ENCODE peak calls at places on chromosome 21, in eight cellular contexts. X, F, B, R, L, I, C and D are unnamed samples.

GRCh38 chr21:36727886-36728285 is 29.0 kb downstream of the SIM2 start:
- DNase-seq in B (no peak), F (no peak), R (peak; percentile 21), X (no peak), L (no peak), I (no peak), C (no peak), D (peak; percentile 54)

GRCh38 chr21:36388835-36389234 is 3.6 kb downstream of the CHAF1B start:
- DNase-seq in B (no peak), X (no peak), I (no peak), R (no peak), C (no peak), L (peak; percentile 89), F (no peak), D (no peak)

GRCh38 chr21:42834730-42835191 is 44.6 kb downstream of the WDR4 start:
- DNase-seq in L (no peak), B (no peak), X (no peak), R (peak; percentile 3), C (no peak), F (no peak), I (no peak), D (peak; percentile 55)

GRCh38 chr21:37710555-37711293 is 205.5 kb downstream of the KCNJ6 start:
- DNase-seq in L (no peak), C (no peak), X (no peak), R (no peak), F (no peak), I (no peak), B (no peak), D (no peak)

GRCh38 chr21:26732442-26733221 is 112.6 kb downstream of the ADAMTS1 start:
- DNase-seq in X (no peak), I (peak; percentile 49), C (peak; percentile 35), B (peak; percentile 42), L (peak; percentile 61), R (peak; percentile 44), F (no peak), D (no peak)

GRCh38 chr21:29124645-29125044 is 5.8 kb upstream of the MAP3K7CL start:
- DNase-seq in C (no peak), X (no peak), F (no peak), L (no peak), B (no peak), R (no peak), I (no peak), D (no peak)

GRCh38 chr21:38806942-38807284 is 1.2 kb downstream of the ETS2 start:
- DNase-seq in B (no peak), X (no peak), L (peak; percentile 49), C (no peak), F (no peak), R (no peak), I (no peak), D (no peak)

GRCh38 chr21:39802226-39802625 is 57.2 kb downstream of the IGSF5 start:
- DNase-seq in L (no peak), B (no peak), X (no peak), I (no peak), C (no peak), F (no peak), R (no peak), D (no peak)

GRCh38 chr21:42357307-42357706 is 6.5 kb upstream of the TFF2 start:
- DNase-seq in B (no peak), L (no peak), I (no peak), R (no peak), X (no peak), F (no peak), C (no peak), D (no peak)

GRCh38 chr21:27532081-27532480 is 565.2 kb upstream of the ADAMTS5 start:
- DNase-seq in X (no peak), R (no peak), B (no peak), C (no peak), L (no peak), F (no peak), I (no peak), D (no peak)

GRCh38 chr21:42614811-42615342 is 38.5 kb upstream of the PDE9A start:
- DNase-seq in X (no peak), L (peak; percentile 38), I (peak; percentile 67), C (no peak), R (peak; percentile 49), F (no peak), B (no peak), D (no peak)

GRCh38 chr21:44088401-44088780 is 18.8 kb upstream of the PWP2 start:
- DNase-seq in I (no peak), X (no peak), F (no peak), L (no peak), B (no peak), R (peak; percentile 10), C (no peak), D (peak; percentile 56)

GRCh38 chr21:44087426-44088400 is 19.5 kb upstream of the PWP2 start:
- DNase-seq in L (no peak), F (no peak), B (no peak), X (no peak), I (peak; percentile 63), C (no peak), R (peak; percentile 25), D (peak; percentile 55)

GRCh38 chr21:44086636-44087425 is 20.4 kb upstream of the PWP2 start:
- DNase-seq in C (no peak), L (no peak), F (no peak), X (no peak), R (peak; percentile 24), B (no peak), I (no peak), D (peak; percentile 40)

GRCh38 chr21:44090332-44090731 is 16.9 kb upstream of the PWP2 start:
- DNase-seq in R (peak; percentile 25), I (no peak), C (no peak), X (no peak), F (no peak), L (no peak), B (no peak), D (peak; percentile 26)

DNA sequence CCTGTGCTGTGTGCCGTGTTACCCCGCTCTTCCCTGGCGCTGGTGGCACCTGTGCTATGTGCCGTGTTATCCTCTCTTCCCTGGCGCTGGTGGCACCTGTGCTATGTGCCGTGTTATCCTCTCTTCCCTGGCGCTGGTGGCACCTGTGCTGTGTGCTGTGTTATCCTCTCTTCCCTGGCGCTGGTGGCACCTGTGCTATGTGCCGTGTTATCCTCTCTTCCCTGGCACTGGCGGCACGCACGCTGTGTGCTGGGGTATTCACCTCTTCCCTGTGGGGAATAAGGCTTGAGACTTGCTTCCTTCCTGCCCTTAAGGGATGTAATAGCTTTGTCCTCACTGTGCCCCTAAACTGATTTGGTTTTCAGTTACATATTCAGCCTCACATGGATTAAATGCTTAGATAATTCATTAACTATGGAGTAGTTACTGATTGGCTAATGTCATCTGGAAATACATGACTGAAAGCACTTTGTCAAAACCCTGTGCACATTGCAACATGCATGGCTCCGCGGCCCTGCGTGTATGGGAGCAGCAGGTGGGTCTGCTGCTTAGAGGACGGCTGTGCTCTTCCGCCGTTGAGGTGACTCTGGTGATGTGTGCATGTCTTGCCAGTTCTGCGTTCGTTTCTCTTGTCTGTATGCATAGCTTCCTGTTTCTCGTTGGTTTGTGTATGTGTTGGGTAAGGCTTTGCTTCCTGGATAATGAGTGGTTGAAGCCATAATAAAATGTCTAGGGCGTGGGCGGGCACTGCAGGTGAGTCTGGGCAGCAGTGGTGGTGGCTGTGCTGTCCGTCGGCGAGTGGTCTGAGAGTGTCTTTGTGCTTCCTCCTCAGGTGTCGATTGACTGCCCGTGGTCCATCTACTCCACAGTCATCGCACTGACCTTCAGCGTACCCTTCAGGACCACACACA is 17.9 kb upstream of the PWP2 start:
- DNase-seq in R (peak; percentile 25), C (no peak), B (no peak), X (no peak), L (no peak), F (no peak), I (no peak), D (peak; percentile 61)
- TF ChIP-seq CTCF in R (no peak), C (no peak), B (no peak), X (no peak), L (no peak), F (no peak), I (no peak), D (no peak)

GRCh38 chr21:34091607-34092006 is 18.2 kb downstream of the MRPS6 start:
- DNase-seq in C (no peak), R (no peak), L (peak; percentile 30), X (no peak), B (no peak), I (no peak), F (no peak), D (no peak)
- TF ChIP-seq CTCF in C (peak; percentile 19), R (peak; percentile 15), L (peak; percentile 57), X (peak; percentile 24), B (peak; percentile 55), I (no peak), F (no peak), D (no peak)

DNA sequence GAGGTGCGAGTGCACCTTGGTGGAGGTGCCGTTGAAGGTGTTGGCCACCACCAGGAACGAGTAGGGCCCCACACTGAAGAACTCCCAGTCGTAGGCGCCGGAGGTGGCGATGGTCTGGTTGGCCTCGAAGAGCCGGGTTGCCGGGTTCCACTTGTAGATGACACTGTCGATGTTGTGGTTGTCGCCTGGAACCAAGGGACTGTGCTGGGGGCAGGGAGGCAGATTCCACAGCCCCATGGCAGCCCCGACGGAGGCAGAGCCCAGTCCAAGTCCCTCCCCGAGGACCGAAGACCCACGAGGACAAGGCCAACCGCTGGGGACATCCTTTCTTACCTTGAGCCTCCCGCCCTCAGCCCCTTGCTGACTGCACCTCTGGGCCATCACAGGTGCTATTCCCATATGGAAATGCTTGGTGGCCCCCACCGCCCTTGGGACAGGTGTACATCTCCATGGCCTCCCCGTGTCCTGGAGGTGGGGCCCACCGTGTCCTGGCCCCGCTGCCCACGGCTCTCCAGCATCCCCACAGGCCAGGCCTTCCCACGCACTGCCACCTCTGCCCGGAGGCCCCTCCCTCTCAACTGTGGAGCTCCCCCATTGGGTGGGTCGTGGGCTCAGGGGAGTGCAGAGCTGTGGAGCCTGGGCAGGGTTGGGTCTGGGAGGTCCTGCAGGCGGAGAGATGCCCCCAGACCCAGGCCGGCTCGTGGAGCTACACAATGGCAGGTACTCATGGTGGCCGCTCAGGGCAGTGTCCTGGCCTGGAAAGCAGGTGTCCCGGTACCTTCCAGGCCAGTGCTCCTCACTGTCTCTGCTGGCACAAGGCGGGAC is 17.9 kb downstream of the KRTAP10-1 start:
- DNase-seq in B (no peak), C (no peak), F (peak; percentile 44), R (no peak), L (no peak), I (peak; percentile 43), X (no peak), D (no peak)
- TF ChIP-seq CTCF in B (no peak), C (no peak), F (no peak), R (no peak), L (no peak), I (no peak), X (no peak), D (no peak)

DNA sequence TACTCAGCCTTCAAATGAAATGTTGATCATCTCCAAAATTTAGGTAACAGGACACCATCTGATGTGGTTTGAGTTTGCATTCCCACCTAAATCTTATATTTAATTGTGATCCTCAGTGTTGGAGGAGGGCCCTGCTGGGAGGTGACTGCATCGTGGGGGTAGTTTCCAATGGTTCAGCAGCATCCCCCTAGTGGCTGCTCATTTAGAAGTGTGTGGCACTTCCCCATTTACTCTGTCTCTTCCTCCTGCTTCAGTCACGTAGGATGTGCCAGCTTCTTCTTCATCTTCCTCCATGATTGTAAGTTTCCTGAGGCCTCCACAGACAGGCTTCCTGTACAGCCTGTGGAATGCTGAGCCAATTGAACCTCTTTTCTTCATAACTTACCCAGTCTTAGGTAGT is 731.2 kb downstream of the USP25 start:
- DNase-seq in C (no peak), L (no peak), X (no peak), R (no peak), I (no peak), F (no peak), B (no peak), D (no peak)
- TF ChIP-seq CTCF in C (no peak), L (no peak), X (no peak), R (no peak), I (no peak), F (no peak), B (no peak), D (no peak)